ENCODE peak calls at places on chromosomes 6 and 20, in six cellular contexts. I is osteocyte, S is NCI-H1092 treated with DMSO at 0.1 percent for 48 hours, H is NCI-H1436, V is NCI-H1105 treated with DMSO at 0.1 percent for 48 hours, A is GM12891. Z is an unnamed sample.

GRCh38 chr6:7241160-7241559 is 71.8 kb downstream of the SSR1 start:
- DNase-seq in I (no peak), V (no peak), H (no peak), S (no peak), A (no peak), Z (no peak)

GRCh38 chr20:36538026-36538764 is 3.1 kb upstream of the MYL9 start:
- DNase-seq in V (no peak), S (no peak), H (no peak), A (no peak), I (no peak), Z (no peak)

GRCh38 chr6:109483744-109484075 is 691 bp upstream of the ZBTB24 start:
- DNase-seq in V (no peak), A (no peak), I (no peak), H (no peak), S (no peak), Z (no peak)

GRCh38 chr6:3748208-3748701 is 3.3 kb downstream of the PXDC1 start:
- DNase-seq in I (peak; percentile 86), A (no peak), H (no peak), S (no peak), V (no peak), Z (no peak)

GRCh38 chr6:159493888-159494632 is 199.0 kb downstream of the SOD2 start:
- DNase-seq in A (no peak), S (no peak), V (no peak), I (no peak), H (no peak), Z (no peak)

GRCh38 chr20:62807444-62808210 is 3.0 kb downstream of the OGFR start:
- DNase-seq in S (no peak), I (no peak), H (no peak), A (no peak), V (no peak), Z (no peak)

GRCh38 chr20:62362991-62363919 is 3.9 kb downstream of the LAMA5 start:
- DNase-seq in A (no peak), H (no peak), I (no peak), V (no peak), S (no peak), Z (no peak)

GRCh38 chr6:104539173-104539572 is 320.5 kb downstream of the HACE1 start:
- DNase-seq in S (no peak), H (no peak), V (no peak), A (no peak), I (no peak), Z (no peak)

GRCh38 chr6:158865769-158866168 is 46.6 kb upstream of the EZR start:
- DNase-seq in H (no peak), V (no peak), A (no peak), S (no peak), I (no peak), Z (no peak)